ENCODE peak calls at places on chromosomes 6 and 20, in six cellular contexts. One of them, this sample, is unnamed.
A peak's percentile ranks its signal among the peaks of the same experiment; 100 is the strongest.

GRCh38 chr6:43054206-43054943 is 724 bp upstream of the CUL7 start:
- DNase-seq in activated CD4-positive, alpha-beta T cell treated with anti-CD3 and anti-CD28 coated beads for 4 hours: no peak
- DNase-seq in activated CD8-positive, alpha-beta memory T cell treated with anti-CD3 and anti-CD28 coated beads, Interleukin-2, amount 50 U/mL, for 4 hours: no peak
- DNase-seq in kidney epithelial cell: no peak
- DNase-seq in stimulated activated naive CD4-positive, alpha-beta T cell treated with Interleukin-2 at 50 U/mL for 16 hours: no peak
- DNase-seq in right atrium auricular region: no peak
- DNase-seq in this sample: no peak

GRCh38 chr6:68313911-68314310 is 321.2 kb upstream of the ADGRB3 start:
- DNase-seq in stimulated activated naive CD4-positive, alpha-beta T cell treated with Interleukin-2 at 50 U/mL for 16 hours: no peak
- DNase-seq in activated CD8-positive, alpha-beta memory T cell treated with anti-CD3 and anti-CD28 coated beads, Interleukin-2, amount 50 U/mL, for 4 hours: no peak
- DNase-seq in right atrium auricular region: no peak
- DNase-seq in activated CD4-positive, alpha-beta T cell treated with anti-CD3 and anti-CD28 coated beads for 4 hours: no peak
- DNase-seq in kidney epithelial cell: no peak
- DNase-seq in this sample: no peak

GRCh38 chr20:33777831-33778230 is 33.3 kb upstream of the CHMP4B start:
- DNase-seq in kidney epithelial cell: no peak
- DNase-seq in activated CD8-positive, alpha-beta memory T cell treated with anti-CD3 and anti-CD28 coated beads, Interleukin-2, amount 50 U/mL, for 4 hours: no peak
- DNase-seq in right atrium auricular region: no peak
- DNase-seq in activated CD4-positive, alpha-beta T cell treated with anti-CD3 and anti-CD28 coated beads for 4 hours: no peak
- DNase-seq in stimulated activated naive CD4-positive, alpha-beta T cell treated with Interleukin-2 at 50 U/mL for 16 hours: no peak
- DNase-seq in this sample: no peak

GRCh38 chr6:62891065-62891647 is 320.1 kb upstream of the FKBP1C start:
- DNase-seq in stimulated activated naive CD4-positive, alpha-beta T cell treated with Interleukin-2 at 50 U/mL for 16 hours: no peak
- DNase-seq in activated CD8-positive, alpha-beta memory T cell treated with anti-CD3 and anti-CD28 coated beads, Interleukin-2, amount 50 U/mL, for 4 hours: no peak
- DNase-seq in right atrium auricular region: no peak
- DNase-seq in activated CD4-positive, alpha-beta T cell treated with anti-CD3 and anti-CD28 coated beads for 4 hours: no peak
- DNase-seq in kidney epithelial cell: no peak
- DNase-seq in this sample: no peak

GRCh38 chr6:56570434-56571359 is 72.0 kb downstream of the DST start:
- DNase-seq in kidney epithelial cell: no peak
- DNase-seq in activated CD8-positive, alpha-beta memory T cell treated with anti-CD3 and anti-CD28 coated beads, Interleukin-2, amount 50 U/mL, for 4 hours: no peak
- DNase-seq in stimulated activated naive CD4-positive, alpha-beta T cell treated with Interleukin-2 at 50 U/mL for 16 hours: no peak
- DNase-seq in activated CD4-positive, alpha-beta T cell treated with anti-CD3 and anti-CD28 coated beads for 4 hours: no peak
- DNase-seq in right atrium auricular region: no peak
- DNase-seq in this sample: no peak

GRCh38 chr20:41232971-41233926 is 84.3 kb downstream of the ZHX3 start:
- DNase-seq in activated CD4-positive, alpha-beta T cell treated with anti-CD3 and anti-CD28 coated beads for 4 hours: no peak
- DNase-seq in stimulated activated naive CD4-positive, alpha-beta T cell treated with Interleukin-2 at 50 U/mL for 16 hours: no peak
- DNase-seq in kidney epithelial cell: peak; percentile 73
- DNase-seq in activated CD8-positive, alpha-beta memory T cell treated with anti-CD3 and anti-CD28 coated beads, Interleukin-2, amount 50 U/mL, for 4 hours: no peak
- DNase-seq in right atrium auricular region: no peak
- DNase-seq in this sample: no peak

GRCh38 chr6:161630674-161631073 is 356.8 kb upstream of the AGPAT4 start:
- DNase-seq in activated CD4-positive, alpha-beta T cell treated with anti-CD3 and anti-CD28 coated beads for 4 hours: no peak
- DNase-seq in kidney epithelial cell: no peak
- DNase-seq in activated CD8-positive, alpha-beta memory T cell treated with anti-CD3 and anti-CD28 coated beads, Interleukin-2, amount 50 U/mL, for 4 hours: no peak
- DNase-seq in stimulated activated naive CD4-positive, alpha-beta T cell treated with Interleukin-2 at 50 U/mL for 16 hours: no peak
- DNase-seq in right atrium auricular region: no peak
- DNase-seq in this sample: no peak

GRCh38 chr6:146829792-146830565 is 231.2 kb downstream of the ADGB start:
- DNase-seq in activated CD8-positive, alpha-beta memory T cell treated with anti-CD3 and anti-CD28 coated beads, Interleukin-2, amount 50 U/mL, for 4 hours: no peak
- DNase-seq in kidney epithelial cell: no peak
- DNase-seq in right atrium auricular region: no peak
- DNase-seq in activated CD4-positive, alpha-beta T cell treated with anti-CD3 and anti-CD28 coated beads for 4 hours: no peak
- DNase-seq in stimulated activated naive CD4-positive, alpha-beta T cell treated with Interleukin-2 at 50 U/mL for 16 hours: no peak
- DNase-seq in this sample: no peak

GRCh38 chr20:36304786-36305495 is 1.2 kb upstream of the DLGAP4 start:
- DNase-seq in kidney epithelial cell: no peak
- DNase-seq in right atrium auricular region: peak; percentile 52
- DNase-seq in activated CD4-positive, alpha-beta T cell treated with anti-CD3 and anti-CD28 coated beads for 4 hours: no peak
- DNase-seq in stimulated activated naive CD4-positive, alpha-beta T cell treated with Interleukin-2 at 50 U/mL for 16 hours: no peak
- DNase-seq in activated CD8-positive, alpha-beta memory T cell treated with anti-CD3 and anti-CD28 coated beads, Interleukin-2, amount 50 U/mL, for 4 hours: no peak
- DNase-seq in this sample: peak; percentile 29

GRCh38 chr6:47319382-47319781 is 9.7 kb upstream of the TNFRSF21 start:
- DNase-seq in activated CD8-positive, alpha-beta memory T cell treated with anti-CD3 and anti-CD28 coated beads, Interleukin-2, amount 50 U/mL, for 4 hours: no peak
- DNase-seq in right atrium auricular region: no peak
- DNase-seq in kidney epithelial cell: no peak
- DNase-seq in activated CD4-positive, alpha-beta T cell treated with anti-CD3 and anti-CD28 coated beads for 4 hours: no peak
- DNase-seq in stimulated activated naive CD4-positive, alpha-beta T cell treated with Interleukin-2 at 50 U/mL for 16 hours: no peak
- DNase-seq in this sample: no peak

GRCh38 chr20:32674362-32674789 is 635 bp upstream of the C20orf203 start:
- DNase-seq in kidney epithelial cell: peak; percentile 32
- DNase-seq in stimulated activated naive CD4-positive, alpha-beta T cell treated with Interleukin-2 at 50 U/mL for 16 hours: peak; percentile 47
- DNase-seq in activated CD8-positive, alpha-beta memory T cell treated with anti-CD3 and anti-CD28 coated beads, Interleukin-2, amount 50 U/mL, for 4 hours: peak; percentile 72
- DNase-seq in activated CD4-positive, alpha-beta T cell treated with anti-CD3 and anti-CD28 coated beads for 4 hours: peak; percentile 66
- DNase-seq in right atrium auricular region: no peak
- DNase-seq in this sample: no peak

GRCh38 chr6:6007311-6008113 is 787 bp upstream of the NRN1 start:
- DNase-seq in activated CD4-positive, alpha-beta T cell treated with anti-CD3 and anti-CD28 coated beads for 4 hours: no peak
- DNase-seq in activated CD8-positive, alpha-beta memory T cell treated with anti-CD3 and anti-CD28 coated beads, Interleukin-2, amount 50 U/mL, for 4 hours: peak; percentile 19
- DNase-seq in kidney epithelial cell: no peak
- DNase-seq in right atrium auricular region: no peak
- DNase-seq in stimulated activated naive CD4-positive, alpha-beta T cell treated with Interleukin-2 at 50 U/mL for 16 hours: no peak
- DNase-seq in this sample: no peak

GRCh38 chr20:51318058-51318960 is 224.2 kb downstream of the NFATC2 start:
- DNase-seq in stimulated activated naive CD4-positive, alpha-beta T cell treated with Interleukin-2 at 50 U/mL for 16 hours: peak; percentile 32
- DNase-seq in kidney epithelial cell: no peak
- DNase-seq in activated CD4-positive, alpha-beta T cell treated with anti-CD3 and anti-CD28 coated beads for 4 hours: peak; percentile 26
- DNase-seq in activated CD8-positive, alpha-beta memory T cell treated with anti-CD3 and anti-CD28 coated beads, Interleukin-2, amount 50 U/mL, for 4 hours: peak; percentile 40
- DNase-seq in right atrium auricular region: no peak
- DNase-seq in this sample: no peak

GRCh38 chr6:150028799-150029198 is 3.5 kb upstream of the RAET1L start:
- DNase-seq in stimulated activated naive CD4-positive, alpha-beta T cell treated with Interleukin-2 at 50 U/mL for 16 hours: no peak
- DNase-seq in kidney epithelial cell: no peak
- DNase-seq in activated CD8-positive, alpha-beta memory T cell treated with anti-CD3 and anti-CD28 coated beads, Interleukin-2, amount 50 U/mL, for 4 hours: no peak
- DNase-seq in right atrium auricular region: no peak
- DNase-seq in activated CD4-positive, alpha-beta T cell treated with anti-CD3 and anti-CD28 coated beads for 4 hours: no peak
- DNase-seq in this sample: no peak

GRCh38 chr6:10407018-10407673 is 7.7 kb downstream of the TFAP2A start:
- DNase-seq in activated CD4-positive, alpha-beta T cell treated with anti-CD3 and anti-CD28 coated beads for 4 hours: no peak
- DNase-seq in stimulated activated naive CD4-positive, alpha-beta T cell treated with Interleukin-2 at 50 U/mL for 16 hours: no peak
- DNase-seq in activated CD8-positive, alpha-beta memory T cell treated with anti-CD3 and anti-CD28 coated beads, Interleukin-2, amount 50 U/mL, for 4 hours: no peak
- DNase-seq in right atrium auricular region: no peak
- DNase-seq in kidney epithelial cell: no peak
- DNase-seq in this sample: no peak

GRCh38 chr6:114419175-114419574 is 76.4 kb upstream of the HS3ST5 start:
- DNase-seq in activated CD8-positive, alpha-beta memory T cell treated with anti-CD3 and anti-CD28 coated beads, Interleukin-2, amount 50 U/mL, for 4 hours: no peak
- DNase-seq in right atrium auricular region: no peak
- DNase-seq in stimulated activated naive CD4-positive, alpha-beta T cell treated with Interleukin-2 at 50 U/mL for 16 hours: no peak
- DNase-seq in kidney epithelial cell: no peak
- DNase-seq in activated CD4-positive, alpha-beta T cell treated with anti-CD3 and anti-CD28 coated beads for 4 hours: no peak
- DNase-seq in this sample: no peak

GRCh38 chr6:99344289-99344688 is 5.2 kb downstream of the FAXC start:
- DNase-seq in activated CD4-positive, alpha-beta T cell treated with anti-CD3 and anti-CD28 coated beads for 4 hours: no peak
- DNase-seq in activated CD8-positive, alpha-beta memory T cell treated with anti-CD3 and anti-CD28 coated beads, Interleukin-2, amount 50 U/mL, for 4 hours: no peak
- DNase-seq in kidney epithelial cell: peak; percentile 48
- DNase-seq in stimulated activated naive CD4-positive, alpha-beta T cell treated with Interleukin-2 at 50 U/mL for 16 hours: no peak
- DNase-seq in right atrium auricular region: no peak
- DNase-seq in this sample: no peak

GRCh38 chr20:15475483-15475882 is 1097.8 kb downstream of the KIF16B start:
- DNase-seq in right atrium auricular region: no peak
- DNase-seq in activated CD8-positive, alpha-beta memory T cell treated with anti-CD3 and anti-CD28 coated beads, Interleukin-2, amount 50 U/mL, for 4 hours: no peak
- DNase-seq in stimulated activated naive CD4-positive, alpha-beta T cell treated with Interleukin-2 at 50 U/mL for 16 hours: no peak
- DNase-seq in activated CD4-positive, alpha-beta T cell treated with anti-CD3 and anti-CD28 coated beads for 4 hours: no peak
- DNase-seq in kidney epithelial cell: peak; percentile 4
- DNase-seq in this sample: no peak